ENCODE peak calls at places on chromosomes 4 and X, in nine cellular contexts. J is AG10803, C is neural progenitor cell, U is GM12865, P is PC-9, E is NB4, V is bronchial epithelial cell, D is ovary, M is kidney epithelial cell. F is an unnamed sample.

GRCh38 chr4:7268941-7269340 is 76.6 kb downstream of the SORCS2 start:
- DNase-seq in J (no peak), C (no peak), U (no peak), P (no peak), E (no peak), V (no peak), D (no peak), M (no peak), F (no peak)

GRCh38 chr4:82524570-82525152 is 37.1 kb downstream of the TMEM150C start:
- DNase-seq in J (no peak), C (no peak), U (no peak), P (peak; percentile 34), E (peak; percentile 7), V (peak; percentile 44), D (no peak), M (no peak), F (no peak)

GRCh38 chrX:10158279-10158939 is 1.6 kb downstream of the CLCN4 start:
- DNase-seq in J (no peak), C (peak; percentile 55), U (no peak), P (no peak), E (no peak), V (no peak), D (peak; percentile 57), M (no peak), F (no peak)

GRCh38 chrX:15616531-15616930 is 15.8 kb upstream of the ACE2 start:
- DNase-seq in J (no peak), C (no peak), U (no peak), P (no peak), E (peak; percentile 14), V (no peak), D (no peak), M (no peak), F (no peak)

GRCh38 chrX:57674861-57675260 is 5.2 kb downstream of the NLRP2B start:
- DNase-seq in J (no peak), C (no peak), U (no peak), P (no peak), E (peak; percentile 5), V (no peak), D (no peak), M (no peak), F (no peak)

GRCh38 chr4:23889814-23890269 is at the start of gene PPARGC1A:
- DNase-seq in J (no peak), C (peak; percentile 83), U (peak; percentile 1), P (no peak), E (peak; percentile 26), V (no peak), D (peak; percentile 17), M (peak; percentile 59), F (no peak)

GRCh38 chr4:185833055-185833598 is 21.1 kb upstream of the SORBS2 start:
- DNase-seq in J (peak; percentile 9), C (peak; percentile 59), U (no peak), P (no peak), E (no peak), V (no peak), D (no peak), M (peak; percentile 92), F (peak; percentile 91)

GRCh38 chrX:9573282-9574106 is 108.6 kb downstream of the TBL1X start:
- DNase-seq in J (no peak), C (peak; percentile 5), U (no peak), P (no peak), E (no peak), V (no peak), D (no peak), M (no peak), F (no peak)

GRCh38 chr4:175891231-175891630 is 79.2 kb upstream of the GPM6A start:
- DNase-seq in J (no peak), C (no peak), U (no peak), P (no peak), E (no peak), V (no peak), D (no peak), M (no peak), F (no peak)

GRCh38 chr4:175891863-175892262 is 79.8 kb upstream of the GPM6A start:
- DNase-seq in J (peak; percentile 8), C (peak; percentile 31), U (peak; percentile 16), P (no peak), E (peak; percentile 19), V (peak; percentile 26), D (no peak), M (no peak), F (no peak)
- TF ChIP-seq CTCF in J (peak; percentile 18), C (peak; percentile 56), U (peak; percentile 18), P (peak; percentile 53), E (peak; percentile 5), V (no peak), D (no peak), M (peak; percentile 25), F (peak; percentile 45)

GRCh38 chr4:1243451-1244080 is 5.4 kb downstream of the CTBP1 start:
- DNase-seq in J (no peak), C (no peak), U (no peak), P (no peak), E (peak; percentile 67), V (no peak), D (peak; percentile 22), M (no peak), F (no peak)

GRCh38 chr4:1242506-1243450 is 6.2 kb downstream of the CTBP1 start:
- DNase-seq in J (no peak), C (no peak), U (no peak), P (no peak), E (no peak), V (no peak), D (no peak), M (no peak), F (no peak)

GRCh38 chr4:1244978-1245471 is 3.9 kb downstream of the CTBP1 start:
- DNase-seq in J (no peak), C (no peak), U (no peak), P (no peak), E (peak; percentile 4), V (no peak), D (peak; percentile 31), M (no peak), F (no peak)

GRCh38 chr4:1245481-1246051 is 3.4 kb downstream of the CTBP1 start:
- DNase-seq in J (no peak), C (no peak), U (no peak), P (no peak), E (peak; percentile 13), V (no peak), D (no peak), M (no peak), F (no peak)

GRCh38 chr4:1244081-1244977 is 4.6 kb downstream of the CTBP1 start:
- DNase-seq in J (no peak), C (no peak), U (no peak), P (no peak), E (no peak), V (no peak), D (peak; percentile 47), M (no peak), F (no peak)
- H3K4me3 ChIP-seq in J (no peak overlapping the region), C (no peak overlapping the region), U (no peak overlapping the region), P (no peak overlapping the region), E (no peak overlapping the region), V (no peak overlapping the region), D (no peak overlapping the region), M (no peak overlapping the region), F (no peak overlapping the region)

DNA sequence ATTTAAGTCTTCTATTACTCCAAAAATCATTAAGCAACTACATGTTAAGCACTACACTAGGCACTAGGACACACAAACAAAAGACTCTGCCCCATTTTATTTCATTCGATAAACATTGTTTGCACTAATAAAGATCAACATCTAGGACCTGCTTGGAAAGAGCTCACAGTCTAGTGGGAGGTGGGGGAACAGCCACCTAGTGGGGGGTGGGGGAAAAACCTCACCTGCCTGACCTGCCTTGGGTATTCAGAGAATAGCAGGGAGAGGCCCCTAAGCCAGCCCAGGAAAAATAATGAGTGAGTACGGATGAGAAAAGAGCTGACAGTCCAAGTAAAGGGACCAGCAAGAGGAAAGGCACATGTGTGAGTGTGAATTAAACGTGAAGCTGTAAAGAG is 52.2 kb downstream of the PRDM5 start:
- DNase-seq in J (no peak), C (peak; percentile 22), U (peak; percentile 12), P (no peak), E (no peak), V (no peak), D (no peak), M (no peak), F (no peak)
- TF ChIP-seq CTCF in J (no peak), C (peak; percentile 52), U (peak; percentile 37), P (peak; percentile 26), E (peak; percentile 2), V (no peak), D (no peak), M (peak; percentile 26), F (no peak)

DNA sequence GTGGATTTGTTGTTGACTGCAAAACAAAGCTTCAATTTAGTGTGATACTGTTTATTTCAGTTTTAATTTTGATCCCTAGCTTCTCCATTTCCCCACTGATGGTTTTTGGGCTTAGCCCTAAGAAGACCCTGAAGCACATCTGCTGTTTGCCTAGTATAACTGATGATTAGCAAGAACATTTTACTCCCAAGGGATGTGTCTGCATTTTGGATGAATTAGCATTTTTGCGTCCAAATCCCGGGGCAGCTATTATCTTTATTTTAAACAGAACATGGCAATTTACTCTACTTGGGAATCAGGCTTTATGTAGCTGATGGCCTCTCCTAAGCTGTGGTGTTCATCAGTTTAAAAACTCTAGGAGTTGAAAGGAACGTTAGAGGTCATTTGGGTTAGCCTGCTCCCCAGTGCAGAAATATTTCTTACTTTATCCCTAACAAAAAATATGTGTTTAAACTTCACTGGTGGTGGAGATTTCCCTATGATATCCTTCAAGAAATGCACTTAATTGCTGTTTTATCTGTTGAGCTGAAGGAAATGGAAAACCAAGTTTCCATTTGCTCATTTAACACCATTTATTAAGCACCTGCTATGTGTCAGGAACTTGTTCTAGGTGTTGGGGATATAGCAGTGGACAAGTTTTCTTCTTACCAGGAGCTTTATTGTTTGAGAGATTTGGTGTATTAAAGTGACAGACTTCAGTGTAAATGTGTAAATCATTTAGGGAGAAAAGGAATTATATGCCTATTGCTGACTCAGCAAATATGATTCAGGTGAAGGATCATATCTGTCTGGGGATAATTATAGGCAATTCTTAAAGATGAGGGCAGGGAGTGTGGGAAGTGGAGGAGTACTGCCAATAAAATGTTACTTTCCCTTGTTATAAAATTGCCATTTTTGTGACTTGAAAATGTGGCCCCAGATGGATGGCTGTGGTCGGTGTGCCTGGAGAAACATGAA is 3.4 kb downstream of the SEPTIN11 start:
- DNase-seq in J (no peak), C (no peak), U (no peak), P (no peak), E (no peak), V (no peak), D (no peak), M (no peak), F (no peak)
- H3K4me3 ChIP-seq in J (peak overlapping the region; percentile 95), C (no peak overlapping the region), U (no peak overlapping the region), P (no peak overlapping the region), E (no peak overlapping the region), V (no peak overlapping the region), D (no peak overlapping the region), M (no peak overlapping the region), F (no peak overlapping the region)

GRCh38 chr4:76105652-76106051 is 31.1 kb downstream of the ART3 start:
- DNase-seq in J (no peak), C (no peak), U (no peak), P (no peak), E (no peak), V (no peak), D (no peak), M (no peak), F (no peak)
- TF ChIP-seq CTCF in J (no peak), C (no peak), U (no peak), P (no peak), E (no peak), V (no peak), D (no peak), M (no peak), F (no peak)